ENCODE peak calls at places on chromosomes 5 and 9, in six cellular contexts. K is activated CD8-positive, alpha-beta memory T cell treated with anti-CD3 and anti-CD28 coated beads, Interleukin-2, amount 50 U/mL, for 48 hours; I is iPS-NIHi11; W is HT1080; L is retina; Z is stimulated activated effector memory CD8-positive, alpha-beta T cell treated with anti-CD3 and anti-CD28 coated beads, Interleukin-12 subunit alpha, Interleukin-12 subunit beta, amount 100 ng/mL, for 72 hours. V is an unnamed sample.

GRCh38 chr5:96876292-96876850 is at the start of gene ERAP2:
- DNase-seq in W (peak; percentile 67), K (no peak), L (no peak), I (no peak), Z (no peak), V (peak; percentile 87)

GRCh38 chr9:120874861-120875565 is 2.0 kb downstream of the PHF19 start:
- DNase-seq in L (no peak), I (no peak), W (no peak), Z (no peak), K (no peak), V (no peak)

GRCh38 chr5:88892669-88893068 is 9.7 kb upstream of the MEF2C start:
- DNase-seq in W (no peak), Z (no peak), I (no peak), K (no peak), L (no peak), V (peak; percentile 39)

GRCh38 chr9:132787748-132788159 is 90.3 kb downstream of the AK8 start:
- DNase-seq in W (no peak), L (no peak), K (no peak), I (no peak), Z (no peak), V (no peak)

GRCh38 chr5:159242656-159243055 is 20.4 kb upstream of the UBLCP1 start:
- DNase-seq in Z (no peak), I (no peak), W (no peak), K (no peak), L (no peak), V (no peak)

GRCh38 chr9:133258061-133259015 is 16.7 kb downstream of the ABO start:
- DNase-seq in Z (no peak), W (no peak), I (no peak), L (peak; percentile 20), K (no peak), V (no peak)

GRCh38 chr9:114693248-114693895 is 11.4 kb upstream of the TEX48 start:
- DNase-seq in I (no peak), L (no peak), K (no peak), Z (no peak), W (no peak), V (no peak)

GRCh38 chr5:127028822-127029457 is 1.4 kb downstream of the MARCHF3 start:
- DNase-seq in K (no peak), L (peak; percentile 77), I (no peak), W (no peak), Z (no peak), V (no peak)

GRCh38 chr5:106959447-106959846 is 711.3 kb downstream of the EFNA5 start:
- DNase-seq in Z (no peak), L (peak; percentile 58), I (no peak), K (no peak), W (no peak), V (no peak)

GRCh38 chr5:62771331-62771730 is 192.7 kb downstream of the LRRC70 start:
- DNase-seq in L (no peak), W (no peak), K (no peak), Z (no peak), I (no peak), V (no peak)

GRCh38 chr9:29514336-29514735 is 1941.1 kb upstream of the C9orf72 start:
- DNase-seq in I (peak; percentile 42), L (peak; percentile 77), W (peak; percentile 7), K (no peak), Z (no peak), V (no peak)

GRCh38 chr9:71157731-71158130 is 36.3 kb upstream of the TRPM3 start:
- DNase-seq in L (no peak), I (no peak), K (no peak), Z (no peak), W (no peak), V (no peak)

GRCh38 chr9:78261403-78262001 is 25.6 kb downstream of the CEP78 start:
- DNase-seq in W (peak; percentile 8), Z (no peak), K (no peak), L (no peak), I (peak; percentile 13), V (peak; percentile 79)

GRCh38 chr5:35860686-35861085 is 4.0 kb downstream of the IL7R start:
- DNase-seq in K (no peak), L (no peak), I (no peak), Z (peak; percentile 25), W (no peak), V (no peak)

GRCh38 chr9:128098017-128098935 is 29.3 kb downstream of the PTGES2 start:
- DNase-seq in L (peak; percentile 84), Z (no peak), I (peak; percentile 92), K (peak; percentile 80), W (peak; percentile 95), V (peak; percentile 92)